ENCODE peak calls at places on chromosomes 11 and 22, in nine cellular contexts. One of them, this sample, is unnamed. For H3K36me3, the result is how much of the 10 kb centered on the place peaks cover.

GRCh38 chr11:61728940-61729219 is 23.6 kb upstream of the MYRF start:
- DNase-seq in colonic mucosa: no peak
- DNase-seq in fibroblast of lung: peak
- DNase-seq in CD4-positive, alpha-beta memory T cell: no peak
- DNase-seq in mammary epithelial cell: peak
- DNase-seq in GM06990: no peak
- DNase-seq in kidney epithelial cell: peak
- DNase-seq in GM23248: peak
- DNase-seq in CD4-positive, CD25-positive, alpha-beta regulatory T cell: no peak
- DNase-seq in this sample: peak

GRCh38 chr11:8018742-8019631 is 31.9 kb downstream of the EIF3F start:
- DNase-seq in CD4-positive, alpha-beta memory T cell: peak
- DNase-seq in GM23248: peak
- DNase-seq in mammary epithelial cell: peak
- DNase-seq in fibroblast of lung: peak
- DNase-seq in colonic mucosa: peak
- DNase-seq in CD4-positive, CD25-positive, alpha-beta regulatory T cell: peak
- DNase-seq in kidney epithelial cell: peak
- DNase-seq in GM06990: peak
- DNase-seq in this sample: peak

GRCh38 chr22:22485524-22485923 is 23.0 kb downstream of the ZNF280B start:
- DNase-seq in mammary epithelial cell: no peak
- DNase-seq in kidney epithelial cell: no peak
- DNase-seq in GM06990: no peak
- DNase-seq in fibroblast of lung: no peak
- DNase-seq in GM23248: no peak
- DNase-seq in CD4-positive, alpha-beta memory T cell: no peak
- DNase-seq in CD4-positive, CD25-positive, alpha-beta regulatory T cell: no peak
- DNase-seq in colonic mucosa: no peak
- DNase-seq in this sample: no peak

GRCh38 chr22:39467390-39467901 is 10.6 kb downstream of the MGAT3 start:
- DNase-seq in colonic mucosa: no peak
- DNase-seq in CD4-positive, CD25-positive, alpha-beta regulatory T cell: no peak
- DNase-seq in kidney epithelial cell: no peak
- DNase-seq in GM06990: no peak
- DNase-seq in GM23248: no peak
- DNase-seq in fibroblast of lung: no peak
- DNase-seq in CD4-positive, alpha-beta memory T cell: no peak
- DNase-seq in mammary epithelial cell: no peak
- DNase-seq in this sample: no peak

GRCh38 chr22:19224557-19224956 is 46.0 kb upstream of the SLC25A1 start:
- DNase-seq in CD4-positive, CD25-positive, alpha-beta regulatory T cell: no peak
- DNase-seq in CD4-positive, alpha-beta memory T cell: no peak
- DNase-seq in fibroblast of lung: no peak
- DNase-seq in GM23248: no peak
- DNase-seq in mammary epithelial cell: no peak
- DNase-seq in GM06990: no peak
- DNase-seq in kidney epithelial cell: no peak
- DNase-seq in colonic mucosa: no peak
- DNase-seq in this sample: no peak

GRCh38 chr22:50723991-50724390 is 14.0 kb upstream of the ACR start:
- DNase-seq in kidney epithelial cell: no peak
- DNase-seq in CD4-positive, alpha-beta memory T cell: no peak
- DNase-seq in mammary epithelial cell: no peak
- DNase-seq in CD4-positive, CD25-positive, alpha-beta regulatory T cell: no peak
- DNase-seq in GM23248: no peak
- DNase-seq in GM06990: no peak
- DNase-seq in colonic mucosa: no peak
- DNase-seq in fibroblast of lung: no peak
- DNase-seq in this sample: no peak

GRCh38 chr11:2212411-2213251 is 41.0 kb upstream of the TH start:
- DNase-seq in CD4-positive, alpha-beta memory T cell: no peak
- DNase-seq in fibroblast of lung: no peak
- DNase-seq in kidney epithelial cell: no peak
- DNase-seq in GM23248: no peak
- DNase-seq in colonic mucosa: peak
- DNase-seq in GM06990: no peak
- DNase-seq in mammary epithelial cell: no peak
- DNase-seq in CD4-positive, CD25-positive, alpha-beta regulatory T cell: no peak
- DNase-seq in this sample: no peak

GRCh38 chr11:8477151-8477550 is 116.9 kb downstream of the STK33 start:
- DNase-seq in colonic mucosa: no peak
- DNase-seq in CD4-positive, alpha-beta memory T cell: no peak
- DNase-seq in kidney epithelial cell: no peak
- DNase-seq in mammary epithelial cell: no peak
- DNase-seq in GM23248: no peak
- DNase-seq in CD4-positive, CD25-positive, alpha-beta regulatory T cell: no peak
- DNase-seq in fibroblast of lung: no peak
- DNase-seq in GM06990: no peak
- DNase-seq in this sample: no peak

GRCh38 chr11:69430566-69430965 is 50.9 kb upstream of the LINC01488 start:
- DNase-seq in mammary epithelial cell: no peak
- DNase-seq in fibroblast of lung: no peak
- DNase-seq in colonic mucosa: no peak
- DNase-seq in CD4-positive, alpha-beta memory T cell: no peak
- DNase-seq in GM23248: peak
- DNase-seq in GM06990: no peak
- DNase-seq in CD4-positive, CD25-positive, alpha-beta regulatory T cell: no peak
- DNase-seq in kidney epithelial cell: no peak
- DNase-seq in this sample: no peak

GRCh38 chr11:30046211-30046945 is 29.5 kb upstream of the KCNA4 start:
- DNase-seq in mammary epithelial cell: no peak
- DNase-seq in fibroblast of lung: no peak
- DNase-seq in kidney epithelial cell: no peak
- DNase-seq in CD4-positive, alpha-beta memory T cell: no peak
- DNase-seq in GM23248: no peak
- DNase-seq in colonic mucosa: no peak
- DNase-seq in GM06990: no peak
- DNase-seq in CD4-positive, CD25-positive, alpha-beta regulatory T cell: no peak
- DNase-seq in this sample: no peak

GRCh38 chr11:13260196-13260962 is 17.2 kb upstream of the BMAL1 start:
- DNase-seq in colonic mucosa: no peak
- DNase-seq in kidney epithelial cell: no peak
- DNase-seq in GM23248: peak
- DNase-seq in CD4-positive, CD25-positive, alpha-beta regulatory T cell: no peak
- DNase-seq in fibroblast of lung: no peak
- DNase-seq in GM06990: no peak
- DNase-seq in CD4-positive, alpha-beta memory T cell: no peak
- DNase-seq in mammary epithelial cell: peak
- DNase-seq in this sample: no peak

GRCh38 chr11:111913997-111914396 is 1.5 kb downstream of the HSPB2 start:
- DNase-seq in CD4-positive, alpha-beta memory T cell: no peak
- DNase-seq in GM06990: no peak
- DNase-seq in fibroblast of lung: peak
- DNase-seq in CD4-positive, CD25-positive, alpha-beta regulatory T cell: no peak
- DNase-seq in colonic mucosa: no peak
- DNase-seq in kidney epithelial cell: no peak
- DNase-seq in mammary epithelial cell: no peak
- DNase-seq in GM23248: peak
- DNase-seq in this sample: peak

GRCh38 chr11:102256251-102256650 is 61.0 kb upstream of the BIRC3 start:
- DNase-seq in fibroblast of lung: peak
- DNase-seq in mammary epithelial cell: peak
- DNase-seq in GM23248: peak
- DNase-seq in GM06990: no peak
- DNase-seq in kidney epithelial cell: no peak
- DNase-seq in CD4-positive, alpha-beta memory T cell: no peak
- DNase-seq in colonic mucosa: no peak
- DNase-seq in CD4-positive, CD25-positive, alpha-beta regulatory T cell: no peak
- DNase-seq in this sample: peak

GRCh38 chr22:36073476-36073875 is 44.9 kb upstream of the RBFOX2 start:
- DNase-seq in mammary epithelial cell: no peak
- DNase-seq in GM23248: peak
- DNase-seq in kidney epithelial cell: no peak
- DNase-seq in fibroblast of lung: peak
- DNase-seq in GM06990: no peak
- DNase-seq in CD4-positive, alpha-beta memory T cell: no peak
- DNase-seq in colonic mucosa: no peak
- DNase-seq in CD4-positive, CD25-positive, alpha-beta regulatory T cell: no peak
- DNase-seq in this sample: no peak

GRCh38 chr11:120893431-120894206 is 130.3 kb upstream of the TBCEL start:
- DNase-seq in colonic mucosa: no peak
- DNase-seq in CD4-positive, alpha-beta memory T cell: no peak
- DNase-seq in fibroblast of lung: no peak
- DNase-seq in GM23248: no peak
- DNase-seq in CD4-positive, CD25-positive, alpha-beta regulatory T cell: no peak
- DNase-seq in GM06990: no peak
- DNase-seq in mammary epithelial cell: no peak
- DNase-seq in kidney epithelial cell: no peak
- DNase-seq in this sample: no peak

GRCh38 chr22:38317237-38317994 is at the start of gene CSNK1E:
- DNase-seq in GM06990: peak
- DNase-seq in mammary epithelial cell: peak
- DNase-seq in fibroblast of lung: peak
- DNase-seq in GM23248: peak
- DNase-seq in colonic mucosa: peak
- DNase-seq in CD4-positive, CD25-positive, alpha-beta regulatory T cell: peak
- DNase-seq in CD4-positive, alpha-beta memory T cell: peak
- DNase-seq in kidney epithelial cell: no peak
- DNase-seq in this sample: peak

DNA sequence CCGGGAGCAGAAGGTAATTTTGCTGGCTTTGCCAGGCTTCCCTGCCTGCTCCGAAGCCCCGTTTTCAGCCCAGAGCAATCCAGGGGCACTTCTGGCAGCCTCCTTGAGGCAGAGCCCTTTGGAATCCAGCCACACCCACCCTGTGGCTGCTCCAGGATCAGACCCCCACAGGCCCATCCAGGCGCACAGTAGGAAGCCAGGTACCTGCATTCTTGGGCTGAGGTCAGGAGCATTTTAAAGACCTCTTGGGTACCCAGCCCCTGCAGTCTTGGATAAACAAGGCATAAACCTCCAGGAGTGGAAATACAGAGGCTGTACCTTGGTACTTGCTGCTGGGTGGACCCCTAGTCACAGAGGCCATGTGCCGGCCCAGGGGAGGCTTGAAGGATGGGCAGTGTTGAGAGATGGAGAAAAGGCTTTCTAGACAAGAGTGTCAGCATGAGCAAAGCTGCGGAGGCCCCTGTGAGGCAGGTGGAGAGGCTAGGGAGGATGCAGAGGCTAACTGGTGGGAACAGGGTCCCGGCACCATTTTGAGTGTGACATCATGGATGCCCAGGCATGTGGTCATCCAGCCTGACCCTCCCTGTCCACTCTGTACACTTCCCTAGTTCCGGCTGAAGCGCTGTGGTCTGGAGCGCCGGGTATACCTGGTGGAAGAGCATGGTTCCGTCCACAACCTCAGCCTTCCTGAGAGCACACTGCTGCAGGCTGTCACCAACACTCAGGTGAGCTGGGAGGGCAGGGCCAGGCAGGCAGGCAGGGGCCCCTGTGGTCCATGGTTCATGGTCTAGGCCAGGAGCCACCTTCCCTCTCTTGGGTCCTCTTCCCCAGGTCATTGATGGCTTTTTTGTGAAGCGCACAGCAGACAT is 3.9 kb downstream of the MUS81 start:
- DNase-seq in mammary epithelial cell: no peak
- DNase-seq in GM23248: no peak
- DNase-seq in fibroblast of lung: no peak
- DNase-seq in colonic mucosa: no peak
- DNase-seq in GM06990: no peak
- DNase-seq in CD4-positive, CD25-positive, alpha-beta regulatory T cell: no peak
- DNase-seq in kidney epithelial cell: no peak
- DNase-seq in CD4-positive, alpha-beta memory T cell: no peak
- DNase-seq in this sample: no peak
- H3K36me3 ChIP-seq in mammary epithelial cell: under half
- H3K36me3 ChIP-seq in GM23248: under half
- H3K36me3 ChIP-seq in fibroblast of lung: under half
- H3K36me3 ChIP-seq in colonic mucosa: under half
- H3K36me3 ChIP-seq in GM06990: under half
- H3K36me3 ChIP-seq in CD4-positive, CD25-positive, alpha-beta regulatory T cell: under half
- H3K36me3 ChIP-seq in kidney epithelial cell: under half
- H3K36me3 ChIP-seq in CD4-positive, alpha-beta memory T cell: under half
- H3K36me3 ChIP-seq in this sample: half or more

DNA sequence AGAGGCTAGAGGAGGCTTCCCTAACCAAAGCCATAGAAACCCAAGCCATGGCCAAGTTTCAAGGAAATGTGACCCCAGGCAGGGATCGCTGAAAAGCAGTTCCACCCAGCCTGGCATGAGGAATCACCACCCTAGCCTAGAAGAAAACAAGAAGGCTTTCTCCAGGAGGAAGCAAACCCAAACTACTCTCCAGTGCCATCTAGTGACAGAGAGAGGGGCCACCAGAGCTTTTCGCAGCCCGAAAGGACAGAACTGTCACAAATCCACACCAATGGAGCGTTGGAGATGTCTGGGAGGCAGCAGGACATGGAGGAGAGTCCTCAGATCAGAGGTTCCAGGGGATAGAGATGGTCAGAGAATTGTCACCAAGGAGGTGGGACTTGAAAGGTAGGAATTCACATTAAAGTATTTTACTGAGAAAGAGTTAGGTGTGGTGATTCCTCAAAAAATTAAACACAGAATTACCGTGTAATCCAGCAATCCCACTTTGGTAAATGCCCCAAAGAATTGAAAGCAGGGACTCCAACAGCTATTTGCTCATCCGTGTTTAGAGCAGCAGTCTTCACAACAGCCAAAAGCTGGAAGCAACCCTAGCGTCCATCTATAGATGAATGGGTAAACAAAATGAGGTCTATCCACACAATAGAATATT is 67.3 kb upstream of the NUP50 start:
- DNase-seq in CD4-positive, CD25-positive, alpha-beta regulatory T cell: peak
- DNase-seq in GM06990: no peak
- DNase-seq in GM23248: peak
- DNase-seq in colonic mucosa: peak
- DNase-seq in fibroblast of lung: peak
- DNase-seq in kidney epithelial cell: no peak
- DNase-seq in CD4-positive, alpha-beta memory T cell: peak
- DNase-seq in mammary epithelial cell: peak
- DNase-seq in this sample: peak
- H3K36me3 ChIP-seq in CD4-positive, CD25-positive, alpha-beta regulatory T cell: under half
- H3K36me3 ChIP-seq in GM06990: under half
- H3K36me3 ChIP-seq in GM23248: under half
- H3K36me3 ChIP-seq in colonic mucosa: under half
- H3K36me3 ChIP-seq in fibroblast of lung: under half
- H3K36me3 ChIP-seq in kidney epithelial cell: under half
- H3K36me3 ChIP-seq in CD4-positive, alpha-beta memory T cell: under half
- H3K36me3 ChIP-seq in mammary epithelial cell: under half
- H3K36me3 ChIP-seq in this sample: under half

DNA sequence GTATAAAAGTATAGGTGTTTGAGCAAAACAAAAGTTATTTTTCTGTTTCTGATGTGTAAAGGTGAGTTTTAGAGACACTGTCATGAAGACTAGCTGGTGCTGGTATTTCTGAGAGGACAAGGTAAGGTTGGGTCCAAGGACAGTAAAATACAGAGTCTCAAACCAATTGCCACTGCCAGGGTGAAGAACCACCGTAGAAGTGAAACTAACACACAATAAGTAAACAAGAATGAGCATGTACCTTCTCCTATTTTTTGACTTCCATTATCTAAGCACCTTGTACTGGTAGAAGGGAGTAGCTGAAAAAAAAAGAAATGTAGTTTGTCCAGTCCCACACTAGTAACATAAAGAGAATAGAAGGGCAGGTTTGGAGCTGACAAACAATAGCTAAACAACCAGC is 117.3 kb downstream of the TTC28 start:
- DNase-seq in kidney epithelial cell: no peak
- DNase-seq in CD4-positive, alpha-beta memory T cell: no peak
- DNase-seq in mammary epithelial cell: no peak
- DNase-seq in GM06990: no peak
- DNase-seq in GM23248: no peak
- DNase-seq in colonic mucosa: no peak
- DNase-seq in CD4-positive, CD25-positive, alpha-beta regulatory T cell: no peak
- DNase-seq in fibroblast of lung: no peak
- DNase-seq in this sample: no peak
- H3K36me3 ChIP-seq in kidney epithelial cell: under half
- H3K36me3 ChIP-seq in CD4-positive, alpha-beta memory T cell: under half
- H3K36me3 ChIP-seq in mammary epithelial cell: under half
- H3K36me3 ChIP-seq in GM06990: under half
- H3K36me3 ChIP-seq in GM23248: under half
- H3K36me3 ChIP-seq in colonic mucosa: under half
- H3K36me3 ChIP-seq in CD4-positive, CD25-positive, alpha-beta regulatory T cell: under half
- H3K36me3 ChIP-seq in fibroblast of lung: under half
- H3K36me3 ChIP-seq in this sample: under half

GRCh38 chr22:27863556-27863955 is 55.5 kb downstream of the PITPNB start:
- DNase-seq in GM23248: no peak
- DNase-seq in CD4-positive, CD25-positive, alpha-beta regulatory T cell: no peak
- DNase-seq in mammary epithelial cell: no peak
- DNase-seq in GM06990: no peak
- DNase-seq in colonic mucosa: no peak
- DNase-seq in kidney epithelial cell: no peak
- DNase-seq in CD4-positive, alpha-beta memory T cell: no peak
- DNase-seq in fibroblast of lung: no peak
- DNase-seq in this sample: no peak
- H3K36me3 ChIP-seq in GM23248: under half
- H3K36me3 ChIP-seq in CD4-positive, CD25-positive, alpha-beta regulatory T cell: under half
- H3K36me3 ChIP-seq in mammary epithelial cell: under half
- H3K36me3 ChIP-seq in GM06990: under half
- H3K36me3 ChIP-seq in colonic mucosa: under half
- H3K36me3 ChIP-seq in kidney epithelial cell: under half
- H3K36me3 ChIP-seq in CD4-positive, alpha-beta memory T cell: under half
- H3K36me3 ChIP-seq in fibroblast of lung: under half
- H3K36me3 ChIP-seq in this sample: under half